ENCODE peak calls at places on chromosomes 16 and 17, in ten cellular contexts. E, X, L, F, R, H, C, J, T and G are unnamed samples.

GRCh38 chr16:57167951-57168350 is 17.9 kb downstream of the PSME3IP1 start:
- DNase-seq in E (peak), X (no peak), L (no peak), F (peak), R (peak), H (peak), C (peak), J (peak), T (peak), G (peak)

GRCh38 chr17:1865252-1866037 is 35.6 kb downstream of the RPA1 start:
- DNase-seq in E (peak), X (no peak), L (no peak), F (peak), R (peak), H (peak), C (peak), J (peak), T (peak), G (no peak)

GRCh38 chr16:78579020-78579419 is 479.6 kb downstream of the WWOX start:
- DNase-seq in E (no peak), X (no peak), L (no peak), F (no peak), R (no peak), H (no peak), C (no peak), J (no peak), T (no peak), G (no peak)

GRCh38 chr16:14329727-14330363 is 258.7 kb downstream of the MRTFB start:
- DNase-seq in E (no peak), X (no peak), L (no peak), F (peak), R (no peak), H (no peak), C (no peak), J (no peak), T (no peak), G (no peak)

GRCh38 chr16:57007050-57007449 is 17.7 kb downstream of the NLRC5 start:
- DNase-seq in E (no peak), X (no peak), L (no peak), F (no peak), R (no peak), H (no peak), C (no peak), J (no peak), T (no peak), G (no peak)

GRCh38 chr16:49876716-49877129 is 20.8 kb upstream of the ZNF423 start:
- DNase-seq in E (no peak), X (no peak), L (peak), F (no peak), R (peak), H (peak), C (peak), J (no peak), T (no peak), G (no peak)

GRCh38 chr17:78112508-78113471 is 15.8 kb downstream of the TMC6 start:
- DNase-seq in E (peak), X (no peak), L (peak), F (peak), R (peak), H (peak), C (peak), J (no peak), T (peak), G (no peak)

GRCh38 chr16:70018254-70018653 is 67.1 kb downstream of the CLEC18A start:
- DNase-seq in E (peak), X (no peak), L (no peak), F (peak), R (peak), H (peak), C (no peak), J (peak), T (peak), G (no peak)

GRCh38 chr16:75326333-75326732 is 74.9 kb upstream of the BCAR1 start:
- DNase-seq in E (no peak), X (no peak), L (no peak), F (no peak), R (no peak), H (no peak), C (no peak), J (no peak), T (no peak), G (no peak)

GRCh38 chr16:14302031-14302398 is 230.9 kb downstream of the MRTFB start:
- DNase-seq in E (peak), X (no peak), L (peak), F (peak), R (peak), H (peak), C (peak), J (no peak), T (peak), G (no peak)

GRCh38 chr17:57868007-57868774 is 18.3 kb upstream of the MRPS23 start:
- DNase-seq in E (peak), X (no peak), L (peak), F (peak), R (peak), H (peak), C (peak), J (peak), T (peak), G (peak)

GRCh38 chr17:3043737-3044365 is 19.6 kb downstream of the OR1D5 start:
- DNase-seq in E (no peak), X (no peak), L (peak), F (peak), R (no peak), H (no peak), C (no peak), J (no peak), T (no peak), G (no peak)

GRCh38 chr16:28503470-28504259 is 3.0 kb downstream of the IL27 start:
- DNase-seq in E (no peak), X (no peak), L (no peak), F (no peak), R (no peak), H (peak), C (no peak), J (no peak), T (no peak), G (no peak)

GRCh38 chr17:77569846-77570564 is 388.5 kb upstream of the TNRC6C start:
- DNase-seq in E (no peak), X (no peak), L (no peak), F (no peak), R (no peak), H (no peak), C (no peak), J (no peak), T (no peak), G (no peak)

GRCh38 chr17:31523862-31524730 is 132.6 kb downstream of the RAB11FIP4 start:
- DNase-seq in E (no peak), X (no peak), L (peak), F (no peak), R (no peak), H (peak), C (no peak), J (no peak), T (no peak), G (no peak)

GRCh38 chr16:23256440-23256839 is 45.7 kb upstream of the SCNN1B start:
- DNase-seq in E (peak), X (no peak), L (no peak), F (no peak), R (no peak), H (no peak), C (no peak), J (no peak), T (no peak), G (no peak)

GRCh38 chr16:19755268-19755667 is 37.2 kb downstream of the IQCK start:
- DNase-seq in E (no peak), X (no peak), L (no peak), F (no peak), R (no peak), H (no peak), C (no peak), J (no peak), T (no peak), G (no peak)

GRCh38 chr17:1713160-1713877 is 3.1 kb upstream of the TLCD2 start:
- DNase-seq in E (no peak), X (peak), L (peak), F (no peak), R (no peak), H (peak), C (no peak), J (no peak), T (no peak), G (no peak)

GRCh38 chr17:39641119-39641496 is 4.2 kb downstream of the STARD3 start:
- DNase-seq in E (no peak), X (no peak), L (no peak), F (no peak), R (no peak), H (no peak), C (no peak), J (no peak), T (no peak), G (no peak)

GRCh38 chr16:70402916-70403659 is 35.8 kb downstream of the ST3GAL2 start:
- DNase-seq in E (peak), X (no peak), L (no peak), F (peak), R (peak), H (no peak), C (no peak), J (no peak), T (peak), G (no peak)

GRCh38 chr17:1074886-1075665 is 78.1 kb downstream of the TIMM22 start:
- DNase-seq in E (no peak), X (no peak), L (peak), F (no peak), R (no peak), H (no peak), C (no peak), J (no peak), T (no peak), G (no peak)

GRCh38 chr16:53952215-53953208 is 248.6 kb downstream of the FTO start:
- DNase-seq in E (no peak), X (no peak), L (no peak), F (no peak), R (peak), H (peak), C (peak), J (peak), T (no peak), G (peak)

GRCh38 chr17:83125515-83126274 is 46.3 kb downstream of the METRNL start:
- DNase-seq in E (peak), X (no peak), L (peak), F (no peak), R (no peak), H (peak), C (no peak), J (no peak), T (no peak), G (no peak)

GRCh38 chr17:38727661-38728220 is 2.4 kb upstream of the CISD3 start:
- DNase-seq in E (no peak), X (no peak), L (no peak), F (no peak), R (no peak), H (no peak), C (no peak), J (no peak), T (no peak), G (no peak)

DNA sequence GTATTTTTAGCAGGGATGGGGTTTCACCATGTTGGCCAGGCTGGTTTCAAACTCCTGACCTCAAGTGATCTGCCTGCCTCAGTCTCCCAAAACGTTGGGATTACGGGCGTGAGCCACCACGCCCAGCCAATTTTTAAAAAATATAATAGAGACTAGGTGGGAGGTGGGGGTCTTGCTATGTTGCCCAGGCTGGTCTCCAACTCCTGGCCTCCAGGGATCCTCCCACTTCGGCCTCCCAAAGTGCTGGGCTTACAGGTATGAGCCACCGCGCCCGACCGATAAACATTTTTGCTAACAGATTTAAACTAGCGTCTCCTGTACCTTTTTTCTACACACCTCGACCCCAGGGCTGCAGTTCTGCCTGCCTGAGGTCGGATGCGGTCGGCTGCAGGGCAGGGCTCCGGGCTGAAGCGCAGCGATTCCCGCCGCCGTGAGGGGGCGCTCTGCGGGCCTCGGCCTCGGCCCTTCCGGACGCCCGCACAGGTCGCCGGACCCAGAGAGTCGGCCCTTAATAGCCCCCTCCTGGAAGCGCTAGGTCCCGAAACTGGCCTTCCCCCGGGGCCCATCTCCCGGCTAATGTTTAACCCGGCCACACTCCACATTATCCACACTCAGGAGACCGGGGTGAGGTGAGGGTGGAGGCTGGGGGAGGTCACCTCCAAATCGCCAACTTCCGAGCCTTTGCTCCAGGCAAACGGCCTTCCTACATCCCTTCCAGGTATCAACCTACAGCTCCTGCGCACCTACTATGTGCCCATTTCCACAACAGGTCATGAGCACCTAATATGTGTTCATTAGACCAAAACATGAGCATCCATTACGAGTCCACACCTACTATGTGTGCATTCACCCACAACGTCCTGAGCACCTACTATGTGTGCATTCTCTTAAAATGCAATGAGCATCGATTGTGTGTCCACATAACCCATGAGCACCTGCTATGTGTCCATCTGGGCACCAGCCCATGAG is 2.0 kb upstream of the GLIS2 start:
- DNase-seq in E (no peak), X (no peak), L (no peak), F (peak), R (peak), H (peak), C (peak), J (no peak), T (no peak), G (no peak)
- H3K4me3 ChIP-seq in E (no peak), X (no peak), L (no peak), F (no peak), R (no peak), H (peak), C (no peak), J (no peak), T (peak), G (no peak)

GRCh38 chr16:85759136-85759535 is 8.2 kb upstream of the C16orf74 start:
- DNase-seq in E (no peak), X (no peak), L (no peak), F (no peak), R (no peak), H (no peak), C (no peak), J (no peak), T (no peak), G (no peak)

GRCh38 chr16:85757341-85757822 is 6.5 kb upstream of the C16orf74 start:
- DNase-seq in E (peak), X (no peak), L (no peak), F (no peak), R (no peak), H (peak), C (peak), J (peak), T (peak), G (no peak)

GRCh38 chr16:85761866-85762265 is 11.0 kb upstream of the C16orf74 start:
- DNase-seq in E (no peak), X (no peak), L (no peak), F (no peak), R (no peak), H (peak), C (no peak), J (no peak), T (no peak), G (no peak)

GRCh38 chr16:85762970-85763369 is 12.1 kb upstream of the C16orf74 start:
- DNase-seq in E (no peak), X (no peak), L (no peak), F (no peak), R (no peak), H (peak), C (no peak), J (no peak), T (no peak), G (no peak)

DNA sequence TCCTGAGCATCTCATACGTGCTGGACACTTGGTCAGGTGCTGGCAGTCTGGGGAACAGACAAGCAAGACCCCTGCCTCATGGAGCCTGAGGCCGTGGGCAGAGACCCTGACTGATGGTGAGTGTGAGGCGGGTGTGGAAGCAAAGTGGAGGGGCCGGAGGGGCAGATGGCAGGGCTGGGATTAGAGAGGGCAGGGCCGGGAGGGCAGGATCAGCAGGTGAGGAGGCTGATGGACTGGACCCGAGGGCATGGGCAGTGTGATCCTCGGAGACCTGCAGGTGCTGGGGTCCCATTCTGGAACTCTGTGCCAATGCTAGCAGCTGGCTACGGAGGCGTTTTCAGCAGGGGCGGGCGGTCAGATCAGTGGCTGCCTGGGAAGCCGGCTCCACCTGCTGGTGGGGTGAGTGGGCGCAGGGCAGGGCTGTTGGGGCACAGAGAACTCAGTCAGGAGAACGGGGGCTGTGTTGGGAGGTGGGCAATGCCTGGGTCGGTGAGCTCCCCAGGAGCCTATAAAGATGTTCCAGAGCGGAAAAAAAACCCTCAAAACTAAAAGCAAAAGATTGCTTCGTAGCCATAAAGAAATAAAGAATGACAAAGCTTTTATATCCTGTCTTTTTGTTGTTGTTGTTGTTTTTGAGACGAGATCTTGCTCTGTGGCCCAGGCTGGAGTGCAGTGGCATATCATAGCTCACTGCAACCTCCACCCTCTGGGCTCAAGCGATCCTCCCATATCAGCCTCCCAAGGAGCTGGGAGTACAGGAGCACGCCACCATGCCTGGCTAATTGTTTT is 8.9 kb upstream of the C16orf74 start:
- DNase-seq in E (peak), X (no peak), L (no peak), F (no peak), R (no peak), H (peak), C (no peak), J (no peak), T (no peak), G (no peak)
- TF ChIP-seq CTCF in E (peak), X (no peak), L (peak), F (peak), R (peak), H (peak), C (peak), J (peak), T (peak), G (peak)

GRCh38 chr17:64385187-64386083 is 5.2 kb downstream of the PECAM1 start:
- DNase-seq in E (peak), X (no peak), L (no peak), F (peak), R (peak), H (peak), C (peak), J (peak), T (peak), G (no peak)

GRCh38 chr17:64388961-64389565 is 1.6 kb downstream of the PECAM1 start:
- DNase-seq in E (no peak), X (no peak), L (no peak), F (no peak), R (no peak), H (no peak), C (no peak), J (no peak), T (no peak), G (no peak)

GRCh38 chr17:64386412-64387144 is 4.1 kb downstream of the PECAM1 start:
- DNase-seq in E (no peak), X (no peak), L (no peak), F (peak), R (peak), H (no peak), C (no peak), J (no peak), T (no peak), G (no peak)

GRCh38 chr17:64387545-64388171 is 3.0 kb downstream of the PECAM1 start:
- DNase-seq in E (no peak), X (no peak), L (no peak), F (no peak), R (no peak), H (no peak), C (no peak), J (no peak), T (no peak), G (no peak)

DNA sequence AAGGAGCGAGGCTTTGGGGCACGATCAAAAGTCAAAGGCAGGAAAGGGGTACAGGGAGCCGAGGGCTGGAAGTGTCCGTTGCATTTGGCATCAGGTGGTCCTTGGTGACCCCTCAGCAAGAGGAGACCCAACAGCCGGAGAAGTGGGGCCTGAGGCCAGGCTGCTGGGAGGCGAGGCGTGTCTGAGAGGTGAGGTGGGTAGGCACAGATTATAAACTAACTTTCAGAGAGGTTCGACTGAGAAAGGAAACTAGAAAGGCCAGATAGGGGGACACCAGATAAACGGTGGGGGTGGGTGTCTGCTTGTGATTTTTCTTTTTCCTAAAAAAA is 3.6 kb downstream of the PECAM1 start:
- DNase-seq in E (no peak), X (no peak), L (no peak), F (no peak), R (no peak), H (no peak), C (no peak), J (no peak), T (no peak), G (no peak)
- H3K4me3 ChIP-seq in E (no peak), X (peak), L (no peak), F (peak), R (peak), H (no peak), C (no peak), J (no peak), T (no peak), G (no peak)

GRCh38 chr17:48262982-48263586 is 155.5 kb downstream of the SNX11 start:
- DNase-seq in E (no peak), X (no peak), L (no peak), F (no peak), R (peak), H (no peak), C (peak), J (no peak), T (no peak), G (no peak)

GRCh38 chr17:48254896-48255295 is 147.3 kb downstream of the SNX11 start:
- DNase-seq in E (no peak), X (no peak), L (no peak), F (no peak), R (no peak), H (no peak), C (no peak), J (no peak), T (no peak), G (no peak)

GRCh38 chr17:48258317-48258716 is 150.8 kb downstream of the SNX11 start:
- DNase-seq in E (no peak), X (no peak), L (no peak), F (no peak), R (no peak), H (no peak), C (no peak), J (no peak), T (no peak), G (no peak)

GRCh38 chr17:48261297-48261880 is 153.8 kb downstream of the SNX11 start:
- DNase-seq in E (no peak), X (no peak), L (no peak), F (peak), R (no peak), H (no peak), C (peak), J (no peak), T (no peak), G (no peak)

GRCh38 chr17:48259710-48260291 is 152.2 kb downstream of the SNX11 start:
- DNase-seq in E (peak), X (no peak), L (no peak), F (no peak), R (peak), H (no peak), C (peak), J (no peak), T (no peak), G (no peak)
- TF ChIP-seq CTCF in E (peak), X (no peak), L (peak), F (peak), R (peak), H (peak), C (peak), J (peak), T (peak), G (peak)